ENCODE peak calls at places on chromosomes 1 and 21, in seven cellular contexts. A, K, M, D, E, L and P are unnamed samples.
A peak's percentile ranks its signal among the peaks of the same experiment; 100 is the strongest.

GRCh38 chr1:245270972-245271371 is 116.2 kb downstream of the KIF26B start:
- DNase-seq in M (no peak), E (no peak), A (no peak), L (no peak), K (no peak), D (peak; percentile 7), P (no peak)

GRCh38 chr1:63698001-63698838 is 75.6 kb upstream of the ROR1 start:
- DNase-seq in M (peak; percentile 70), K (no peak), A (no peak), L (peak; percentile 33), D (no peak), E (peak; percentile 90), P (peak; percentile 44)

GRCh38 chr1:154557939-154558609 is 388 bp downstream of the UBE2Q1 start:
- DNase-seq in L (peak; percentile 18), D (no peak), M (peak; percentile 50), K (peak; percentile 58), A (no peak), E (peak; percentile 69), P (peak; percentile 75)

GRCh38 chr1:197320991-197321531 is 53.0 kb downstream of the CRB1 start:
- DNase-seq in E (no peak), A (no peak), M (peak; percentile 48), K (no peak), L (peak; percentile 4), D (no peak), P (no peak)

GRCh38 chr1:116694524-116694923 is 27.0 kb upstream of the IGSF3 start:
- DNase-seq in K (no peak), D (no peak), M (no peak), E (no peak), L (no peak), A (no peak), P (no peak)

GRCh38 chr1:197269053-197269452 is 1.0 kb downstream of the CRB1 start:
- DNase-seq in M (no peak), D (no peak), L (no peak), K (no peak), A (peak; percentile 88), E (no peak), P (no peak)

GRCh38 chr1:43632135-43632670 is 17.7 kb upstream of the KDM4A start:
- DNase-seq in D (no peak), K (no peak), M (no peak), E (no peak), L (no peak), A (no peak), P (no peak)

GRCh38 chr21:41908829-41909228 is 29.7 kb upstream of the PRDM15 start:
- DNase-seq in A (no peak), K (no peak), E (no peak), M (no peak), D (no peak), L (no peak), P (no peak)

GRCh38 chr1:101996830-101997485 is at the start of gene OLFM3:
- DNase-seq in K (no peak), L (no peak), D (no peak), A (peak; percentile 78), M (peak; percentile 17), E (peak; percentile 34), P (no peak)

GRCh38 chr1:43285269-43285986 is at the start of gene C1orf210:
- DNase-seq in M (peak; percentile 97), E (no peak), L (no peak), A (no peak), K (no peak), D (no peak), P (no peak)

GRCh38 chr1:162016616-162017015 is 7.1 kb downstream of the OLFML2B start:
- DNase-seq in K (no peak), M (no peak), A (no peak), E (no peak), D (no peak), L (no peak), P (no peak)

GRCh38 chr1:157170677-157171515 is 32.7 kb upstream of the ETV3 start:
- DNase-seq in K (peak; percentile 62), A (peak; percentile 41), D (no peak), E (no peak), M (peak; percentile 62), L (no peak), P (no peak)

GRCh38 chr1:18738617-18739016 is 108.0 kb downstream of the PAX7 start:
- DNase-seq in D (no peak), K (no peak), A (no peak), E (no peak), L (no peak), M (no peak), P (no peak)

GRCh38 chr1:25820247-25821111 is 725 bp downstream of the MTFR1L start:
- DNase-seq in E (peak; percentile 63), M (peak; percentile 63), K (peak; percentile 89), A (peak; percentile 66), L (peak; percentile 61), D (no peak), P (no peak)

GRCh38 chr1:100721502-100722205 is 2.1 kb downstream of the VCAM1 start:
- DNase-seq in K (no peak), A (peak; percentile 33), M (peak; percentile 14), D (no peak), L (peak; percentile 96), E (no peak), P (no peak)

GRCh38 chr1:231337043-231337471 is 595 bp downstream of the EXOC8 start:
- DNase-seq in L (no peak), M (no peak), E (no peak), D (no peak), K (no peak), A (no peak), P (peak; percentile 73)

GRCh38 chr1:203320546-203321272 is 15.4 kb downstream of the BTG2 start:
- DNase-seq in D (no peak), M (peak; percentile 83), L (peak; percentile 63), K (peak; percentile 99), A (no peak), E (peak; percentile 54), P (peak; percentile 36)
- H3K4me1 ChIP-seq in D (peaks cover 71% of the 10 kb centered on the region), M (peaks cover 95% of the 10 kb centered on the region), L (peaks cover 12% of the 10 kb centered on the region), K (peaks cover 95% of the 10 kb centered on the region), A (peaks cover 23% of the 10 kb centered on the region), E (peaks cover 46% of the 10 kb centered on the region), P (no peaks in the 10 kb centered on the region)

GRCh38 chr1:215568287-215568692 is 1.2 kb downstream of the KCTD3 start:
- DNase-seq in A (peak; percentile 23), L (peak; percentile 75), K (no peak), M (peak; percentile 31), D (no peak), E (no peak), P (no peak)

GRCh38 chr1:215567491-215568286 is 585 bp downstream of the KCTD3 start:
- DNase-seq in K (no peak), D (no peak), E (peak; percentile 59), M (peak; percentile 73), A (peak; percentile 51), L (peak; percentile 46), P (no peak)

GRCh38 chr1:215566556-215567490 is at the start of gene KCTD3:
- DNase-seq in D (no peak), K (no peak), A (peak; percentile 69), E (peak; percentile 89), L (peak; percentile 61), M (peak; percentile 84), P (peak; percentile 86)

DNA sequence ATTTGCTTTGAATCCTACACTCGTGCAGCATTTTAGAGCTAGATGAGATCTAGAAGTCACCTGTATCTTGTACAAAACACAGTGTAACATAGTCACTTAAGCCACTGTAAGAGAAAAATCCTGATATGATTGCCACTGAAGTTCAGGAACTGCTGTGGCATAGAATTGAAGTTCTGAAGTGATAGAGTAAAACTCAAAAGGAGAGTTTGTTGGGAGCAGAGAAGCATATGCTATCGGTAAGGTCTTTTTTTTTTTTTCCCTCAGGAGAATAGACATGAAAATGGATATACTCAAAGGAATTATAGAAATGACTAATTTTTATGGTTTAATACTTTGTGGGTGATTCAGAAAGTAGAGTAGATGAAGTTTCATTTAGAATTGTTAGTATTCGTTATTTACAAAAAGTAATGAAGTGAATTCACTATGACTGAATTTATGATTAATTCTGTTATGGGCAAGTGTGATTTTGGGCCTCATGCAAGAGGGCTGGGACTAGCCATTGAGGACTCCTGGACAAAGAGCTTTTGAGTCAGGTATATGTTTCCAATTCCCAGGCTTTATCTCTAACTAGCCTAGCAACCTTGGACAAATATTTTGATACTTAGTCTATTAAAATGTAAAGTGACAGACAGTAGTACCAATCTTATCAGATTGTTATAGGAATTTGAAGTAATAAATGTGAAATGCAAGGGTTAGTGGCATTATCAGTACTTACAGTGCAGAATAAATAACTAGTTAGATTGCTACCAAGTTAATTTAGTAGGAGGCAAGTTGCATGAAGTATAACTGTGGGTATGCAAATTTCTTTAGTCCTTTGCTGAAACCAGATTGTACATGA is 3.1 kb downstream of the KCTD3 start:
- DNase-seq in E (no peak), A (peak; percentile 60), L (peak; percentile 20), M (no peak), D (no peak), K (no peak), P (no peak)
- H3K4me3 ChIP-seq in E (no peak overlapping the region), A (peak overlapping the region; percentile 66), L (no peak overlapping the region), M (no peak overlapping the region), D (peak overlapping the region; percentile 92), K (no peak overlapping the region), P (peak overlapping the region; percentile 33)

DNA sequence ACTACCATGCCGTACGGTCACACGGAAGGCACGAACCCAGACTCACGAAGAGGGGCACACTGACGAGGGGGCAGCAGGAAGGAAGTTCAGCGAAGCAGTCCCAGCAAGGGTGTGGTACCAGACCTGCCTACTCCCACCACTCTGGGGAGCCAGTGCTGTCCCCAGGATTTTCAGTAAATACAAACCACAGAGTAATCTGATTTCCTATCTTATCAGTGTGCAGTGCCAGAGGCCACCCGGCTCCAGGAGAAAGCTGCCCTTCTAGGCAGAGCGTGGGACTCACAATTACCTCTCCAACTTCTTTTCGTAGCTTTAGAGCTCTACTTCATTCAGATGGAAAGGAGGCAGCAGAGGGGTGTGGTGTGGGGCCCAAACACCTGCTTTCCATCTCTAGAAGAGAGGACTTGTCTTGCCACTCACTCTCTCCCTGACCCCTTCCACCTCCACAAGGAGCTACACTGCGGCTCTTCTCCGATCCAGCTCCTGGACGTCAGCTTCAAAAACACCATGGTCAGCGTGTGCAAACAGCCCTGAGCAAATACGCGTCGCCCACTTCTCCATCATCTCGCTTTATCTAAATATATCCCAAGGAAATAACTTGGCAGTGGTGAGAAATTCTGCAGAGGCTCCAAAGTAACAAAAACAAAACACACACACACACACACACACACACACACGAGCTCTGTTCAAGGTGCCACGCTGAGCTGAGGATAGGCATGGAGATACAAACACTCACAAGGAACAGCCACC is 98.5 kb downstream of the MRPL37 start:
- DNase-seq in M (peak; percentile 27), L (peak; percentile 51), K (no peak), E (no peak), A (no peak), D (no peak), P (no peak)
- H3K4me1 ChIP-seq in M (peaks cover 17% of the 10 kb centered on the region), L (peaks cover 33% of the 10 kb centered on the region), K (peaks cover 11% of the 10 kb centered on the region), E (peaks cover 35% of the 10 kb centered on the region), A (no peaks in the 10 kb centered on the region), D (peaks cover 81% of the 10 kb centered on the region), P (peaks cover 50% of the 10 kb centered on the region)

GRCh38 chr1:15422871-15423270 is 13.2 kb downstream of the EFHD2 start:
- DNase-seq in K (no peak), A (no peak), M (peak; percentile 59), L (no peak), D (no peak), E (no peak), P (no peak)

GRCh38 chr1:15423355-15424077 is 13.8 kb downstream of the EFHD2 start:
- DNase-seq in M (peak; percentile 63), D (no peak), L (no peak), E (no peak), K (no peak), A (no peak), P (no peak)

GRCh38 chr1:15424146-15424667 is 14.0 kb upstream of the CTRC start:
- DNase-seq in D (no peak), K (no peak), L (no peak), A (no peak), M (peak; percentile 95), E (no peak), P (no peak)

GRCh38 chr1:15418811-15419515 is 9.3 kb downstream of the EFHD2 start:
- DNase-seq in E (no peak), M (peak; percentile 83), K (no peak), D (no peak), A (no peak), L (no peak), P (no peak)

GRCh38 chr1:15420853-15421465 is 11.3 kb downstream of the EFHD2 start:
- DNase-seq in K (no peak), D (no peak), A (no peak), L (no peak), M (peak; percentile 75), E (no peak), P (no peak)
- H3K4me3 ChIP-seq in K (no peak overlapping the region), D (no peak overlapping the region), A (no peak overlapping the region), L (no peak overlapping the region), M (no peak overlapping the region), E (no peak overlapping the region), P (no peak overlapping the region)